ENCODE peak calls at places on chromosomes 6 and 20, in five cellular contexts. U is iris pigment epithelial cell; P is Panc1; D is activated CD8-positive, alpha-beta memory T cell treated with anti-CD3 and anti-CD28 coated beads, Interleukin-2, amount 50 U/mL, for 4 hours; L is activated CD4-positive, alpha-beta T cell treated with anti-CD3 and anti-CD28 coated beads, Interleukin-2, amount 10 ng/mL, durations not matched to agents 7 days and 5 days. N is an unnamed sample.

GRCh38 chr20:17626217-17627007 is 55.6 kb downstream of the RRBP1 start:
- DNase-seq in U (no peak), P (no peak), D (peak; percentile 8), L (no peak), N (no peak)

GRCh38 chr6:42368156-42368555 is 83.6 kb downstream of the TRERF1 start:
- DNase-seq in U (no peak), P (no peak), D (peak; percentile 79), L (peak; percentile 39), N (no peak)

GRCh38 chr20:25541676-25542075 is 43.7 kb downstream of the NINL start:
- DNase-seq in U (peak; percentile 70), P (no peak), D (no peak), L (no peak), N (no peak)

GRCh38 chr20:51757226-51757625 is 11.0 kb downstream of the ATP9A start:
- DNase-seq in U (no peak), P (no peak), D (no peak), L (no peak), N (no peak)

GRCh38 chr20:20317195-20318113 is 50.5 kb upstream of the INSM1 start:
- DNase-seq in U (no peak), P (no peak), D (no peak), L (no peak), N (peak; percentile 10)

GRCh38 chr6:141677598-141678211 is 455.0 kb upstream of the GJE1 start:
- DNase-seq in U (peak; percentile 50), P (no peak), D (no peak), L (peak; percentile 10), N (no peak)

GRCh38 chr6:169274761-169275160 is 21.1 kb upstream of the THBS2 start:
- DNase-seq in U (peak; percentile 56), P (no peak), D (no peak), L (no peak), N (no peak)

GRCh38 chr20:4067600-4068261 is 52.4 kb upstream of the RNF24 start:
- DNase-seq in U (peak; percentile 76), P (no peak), D (no peak), L (no peak), N (no peak)

GRCh38 chr6:21984551-21984950 is 312.3 kb downstream of the PRL start:
- DNase-seq in U (no peak), P (no peak), D (no peak), L (no peak), N (no peak)

GRCh38 chr6:28782113-28782673 is 141.6 kb downstream of the TRIM27 start:
- DNase-seq in U (no peak), P (no peak), D (no peak), L (no peak), N (no peak)

GRCh38 chr20:38114353-38114791 is 50.7 kb downstream of the TGM2 start:
- DNase-seq in U (peak; percentile 83), P (no peak), D (no peak), L (peak; percentile 4), N (no peak)

GRCh38 chr6:113103618-113104390 is 753.3 kb upstream of the MARCKS start:
- DNase-seq in U (peak; percentile 73), P (no peak), D (no peak), L (no peak), N (no peak)

GRCh38 chr6:8383584-8383983 is 51.8 kb downstream of the SLC35B3 start:
- DNase-seq in U (no peak), P (no peak), D (no peak), L (no peak), N (no peak)

GRCh38 chr20:9287826-9288225 is 218.9 kb downstream of the PLCB4 start:
- DNase-seq in U (no peak), P (no peak), D (no peak), L (no peak), N (no peak)

GRCh38 chr20:47535088-47535487 is 33.4 kb downstream of the NCOA3 start:
- DNase-seq in U (no peak), P (no peak), D (no peak), L (no peak), N (no peak)

GRCh38 chr6:36957773-36958271 is 3.3 kb downstream of the PI16 start:
- DNase-seq in U (no peak), P (no peak), D (no peak), L (no peak), N (no peak)

GRCh38 chr20:54294094-54294493 is 86.2 kb downstream of the PFDN4 start:
- DNase-seq in U (no peak), P (no peak), D (no peak), L (no peak), N (no peak)

GRCh38 chr20:58633161-58634035 is 17.7 kb upstream of the STX16 start:
- DNase-seq in U (no peak), P (no peak), D (no peak), L (no peak), N (no peak)

GRCh38 chr6:152897807-152898399 is 84.9 kb downstream of the FBXO5 start:
- DNase-seq in U (peak; percentile 55), P (peak; percentile 51), D (peak; percentile 64), L (peak; percentile 74), N (no peak)

GRCh38 chr20:32495949-32496348 is 89.2 kb downstream of the NOL4L start:
- DNase-seq in U (no peak), P (no peak), D (no peak), L (no peak), N (no peak)

GRCh38 chr6:16739329-16739801 is 21.9 kb downstream of the ATXN1 start:
- DNase-seq in U (peak; percentile 56), P (no peak), D (no peak), L (no peak), N (no peak)

GRCh38 chr6:113734886-113735481 is 122.2 kb upstream of the MARCKS start:
- DNase-seq in U (peak; percentile 36), P (no peak), D (no peak), L (no peak), N (no peak)

GRCh38 chr6:139394027-139394649 is 19.7 kb upstream of the CITED2 start:
- DNase-seq in U (no peak), P (no peak), D (no peak), L (no peak), N (no peak)

GRCh38 chr6:162245831-162246230 is 481.7 kb downstream of the PRKN start:
- DNase-seq in U (no peak), P (no peak), D (no peak), L (no peak), N (no peak)

GRCh38 chr6:169428532-169428931 is 174.9 kb upstream of the THBS2 start:
- DNase-seq in U (no peak), P (no peak), D (no peak), L (no peak), N (no peak)

GRCh38 chr20:41063442-41063841 is 34.8 kb downstream of the TOP1 start:
- DNase-seq in U (no peak), P (no peak), D (no peak), L (no peak), N (no peak)

GRCh38 chr20:47540443-47541354 is 39.0 kb downstream of the NCOA3 start:
- DNase-seq in U (peak; percentile 38), P (no peak), D (no peak), L (no peak), N (no peak)

GRCh38 chr20:44419131-44419844 is 56.4 kb upstream of the TTPAL start:
- DNase-seq in U (no peak), P (no peak), D (no peak), L (no peak), N (no peak)

GRCh38 chr6:41546866-41547798 is 951 bp downstream of the FOXP4 start:
- DNase-seq in U (peak; percentile 72), P (no peak), D (peak; percentile 39), L (peak; percentile 23), N (peak; percentile 45)

GRCh38 chr20:3646067-3646440 is 17.1 kb downstream of the GFRA4 start:
- DNase-seq in U (peak; percentile 26), P (no peak), D (no peak), L (no peak), N (no peak)

GRCh38 chr20:63830821-63831593 is at the start of gene ZBTB46:
- DNase-seq in U (peak; percentile 56), P (no peak), D (no peak), L (no peak), N (no peak)

GRCh38 chr6:169820358-169820757 is 68.9 kb downstream of the ERMARD start:
- DNase-seq in U (no peak), P (no peak), D (no peak), L (no peak), N (no peak)

GRCh38 chr6:116405663-116406329 is 35.0 kb downstream of the DSE start:
- DNase-seq in U (peak; percentile 85), P (no peak), D (no peak), L (no peak), N (no peak)

GRCh38 chr6:150666071-150666470 is 66.4 kb downstream of the PLEKHG1 start:
- DNase-seq in U (no peak), P (no peak), D (no peak), L (no peak), N (no peak)

GRCh38 chr6:14546036-14546435 is 428.5 kb downstream of the CD83 start:
- DNase-seq in U (no peak), P (no peak), D (no peak), L (no peak), N (no peak)

N was measured in anterior cingulate cortex.